ENCODE peak calls at places on chromosomes 12 and 14, in seven cellular contexts. F is AG20443, B is amniotic epithelial cell, K is fibroblast of the conjunctiva, C is WTC11, P is hepatocyte, R is fibroblast of villous mesenchyme. E is an unnamed sample.

GRCh38 chr12:122793685-122794106 is 19.3 kb downstream of the CCDC62 start:
- DNase-seq in F (peak), B (peak), K (peak), C (no peak), P (peak), R (peak), E (no peak)

GRCh38 chr12:75759842-75760260 is 248.4 kb upstream of the KRR1 start:
- DNase-seq in F (peak), B (peak), K (peak), C (no peak), P (no peak), R (peak), E (no peak)

GRCh38 chr12:96164951-96165858 is 29.0 kb upstream of the ELK3 start:
- DNase-seq in F (no peak), B (no peak), K (no peak), C (no peak), P (no peak), R (no peak), E (no peak)

GRCh38 chr12:104136577-104136976 is 1.4 kb downstream of the NFYB start:
- DNase-seq in F (no peak), B (peak), K (peak), C (no peak), P (no peak), R (no peak), E (no peak)

GRCh38 chr12:26843306-26843705 is 10.3 kb upstream of the ITPR2 start:
- DNase-seq in F (no peak), B (no peak), K (no peak), C (no peak), P (no peak), R (no peak), E (no peak)

GRCh38 chr12:92421701-92422100 is 276.1 kb upstream of the BTG1 start:
- DNase-seq in F (no peak), B (peak), K (peak), C (no peak), P (peak), R (peak), E (no peak)

GRCh38 chr14:22978873-22979671 is 3.3 kb downstream of the AJUBA start:
- DNase-seq in F (no peak), B (no peak), K (no peak), C (no peak), P (peak), R (no peak), E (no peak)

GRCh38 chr12:47755655-47756562 is 2.8 kb downstream of the RAPGEF3 start:
- DNase-seq in F (no peak), B (no peak), K (no peak), C (no peak), P (no peak), R (no peak), E (no peak)

GRCh38 chr14:75363570-75364227 is 64.1 kb upstream of the JDP2 start:
- DNase-seq in F (peak), B (no peak), K (no peak), C (no peak), P (no peak), R (no peak), E (no peak)

GRCh38 chr12:106651552-106651951 is 68.7 kb downstream of the RFX4 start:
- DNase-seq in F (no peak), B (no peak), K (no peak), C (no peak), P (no peak), R (no peak), E (no peak)

GRCh38 chr14:65184032-65184764 is 81.9 kb upstream of the MAX start:
- DNase-seq in F (peak), B (peak), K (no peak), C (no peak), P (peak), R (no peak), E (no peak)

GRCh38 chr14:79077096-79077495 is 906.9 kb downstream of the NRXN3 start:
- DNase-seq in F (no peak), B (no peak), K (no peak), C (no peak), P (no peak), R (no peak), E (no peak)

GRCh38 chr12:113278631-113279030 is 56.3 kb downstream of the SLC8B1 start:
- DNase-seq in F (no peak), B (no peak), K (no peak), C (no peak), P (no peak), R (no peak), E (no peak)

GRCh38 chr14:102086346-102086971 is 385 bp downstream of the HSP90AA1 start:
- DNase-seq in F (peak), B (peak), K (peak), C (no peak), P (peak), R (peak), E (no peak)

GRCh38 chr12:52965337-52965731 is 16.4 kb downstream of the KRT18 start:
- DNase-seq in F (peak), B (no peak), K (no peak), C (peak), P (peak), R (peak), E (no peak)

GRCh38 chr14:55762595-55763232 is 182.7 kb downstream of the KTN1 start:
- DNase-seq in F (no peak), B (no peak), K (no peak), C (no peak), P (no peak), R (no peak), E (no peak)

GRCh38 chr12:47767197-47767724 is 5.8 kb upstream of the SLC48A1 start:
- DNase-seq in F (peak), B (peak), K (peak), C (peak), P (peak), R (peak), E (no peak)

GRCh38 chr12:48977290-48978281 is 536 bp upstream of the WNT1 start:
- DNase-seq in F (peak), B (no peak), K (no peak), C (peak), P (peak), R (no peak), E (no peak)

GRCh38 chr12:77940011-77940423 is 109.3 kb downstream of the NAV3 start:
- DNase-seq in F (peak), B (peak), K (peak), C (no peak), P (no peak), R (peak), E (no peak)

GRCh38 chr12:132052191-132052932 is 91.8 kb downstream of the DDX51 start:
- DNase-seq in F (no peak), B (no peak), K (no peak), C (no peak), P (no peak), R (no peak), E (no peak)

GRCh38 chr14:56059054-56059453 is 59.2 kb upstream of the PELI2 start:
- DNase-seq in F (no peak), B (peak), K (no peak), C (no peak), P (peak), R (peak), E (no peak)

GRCh38 chr12:129075451-129076208 is 222.4 kb downstream of the GLT1D1 start:
- DNase-seq in F (no peak), B (no peak), K (no peak), C (no peak), P (no peak), R (no peak), E (no peak)

GRCh38 chr14:89621791-89622638 is 205.0 kb upstream of the FOXN3 start:
- DNase-seq in F (no peak), B (no peak), K (no peak), C (no peak), P (no peak), R (no peak), E (no peak)

GRCh38 chr12:106342397-106343212 is 14.9 kb upstream of the POLR3B start:
- DNase-seq in F (peak), B (peak), K (peak), C (no peak), P (peak), R (peak), E (no peak)

GRCh38 chr12:1807489-1807888 is 12.9 kb upstream of the LRTM2 start:
- DNase-seq in F (no peak), B (no peak), K (no peak), C (no peak), P (no peak), R (no peak), E (no peak)

GRCh38 chr14:99752486-99753121 is 40.6 kb upstream of the EML1 start:
- DNase-seq in F (peak), B (peak), K (no peak), C (no peak), P (no peak), R (peak), E (no peak)

GRCh38 chr12:53097207-53097563 is 282 bp upstream of the IGFBP6 start:
- DNase-seq in F (peak), B (no peak), K (no peak), C (peak), P (no peak), R (peak), E (no peak)

GRCh38 chr14:74608959-74609611 is 3.0 kb downstream of the LTBP2 start:
- DNase-seq in F (peak), B (peak), K (peak), C (peak), P (peak), R (peak), E (peak)

GRCh38 chr14:33844118-33844517 is 106.8 kb downstream of the EGLN3 start:
- DNase-seq in F (no peak), B (no peak), K (no peak), C (no peak), P (no peak), R (no peak), E (no peak)

GRCh38 chr12:123743002-123743401 is 19.1 kb upstream of the DNAH10 start:
- DNase-seq in F (no peak), B (no peak), K (no peak), C (no peak), P (no peak), R (no peak), E (no peak)

GRCh38 chr12:22722779-22723178 is 97.8 kb downstream of the ETNK1 start:
- DNase-seq in F (no peak), B (no peak), K (no peak), C (no peak), P (no peak), R (no peak), E (no peak)